ENCODE peak calls at places on chromosomes 4 and X, in ten cellular contexts. One of them, this sample, is unnamed.

GRCh38 chrX:1673337-1673736 is 58.5 kb downstream of the ASMT start:
- DNase-seq in cerebellum: no peak
- DNase-seq in AG10803: peak; percentile 22
- DNase-seq in uterus: no peak
- DNase-seq in NCI-H1436: no peak
- DNase-seq in right cardiac atrium: no peak
- DNase-seq in IMR-90: no peak
- DNase-seq in memory B cell: peak; percentile 46
- DNase-seq in astrocyte of the spinal cord: no peak
- DNase-seq in HCEC 1CT: no peak
- DNase-seq in this sample: no peak

GRCh38 chr4:133316874-133317273 is 167.8 kb downstream of the PCDH10 start:
- DNase-seq in memory B cell: no peak
- DNase-seq in HCEC 1CT: peak; percentile 26
- DNase-seq in cerebellum: no peak
- DNase-seq in IMR-90: no peak
- DNase-seq in right cardiac atrium: no peak
- DNase-seq in NCI-H1436: no peak
- DNase-seq in AG10803: no peak
- DNase-seq in astrocyte of the spinal cord: peak; percentile 56
- DNase-seq in uterus: no peak
- DNase-seq in this sample: no peak

GRCh38 chr4:7985891-7986441 is 46.3 kb upstream of the AFAP1 start:
- DNase-seq in HCEC 1CT: no peak
- DNase-seq in cerebellum: no peak
- DNase-seq in AG10803: peak; percentile 27
- DNase-seq in memory B cell: no peak
- DNase-seq in right cardiac atrium: peak; percentile 58
- DNase-seq in IMR-90: peak; percentile 36
- DNase-seq in uterus: no peak
- DNase-seq in NCI-H1436: no peak
- DNase-seq in astrocyte of the spinal cord: no peak
- DNase-seq in this sample: no peak

GRCh38 chr4:8308856-8309771 is 39.6 kb downstream of the HTRA3 start:
- DNase-seq in HCEC 1CT: no peak
- DNase-seq in right cardiac atrium: peak; percentile 88
- DNase-seq in astrocyte of the spinal cord: no peak
- DNase-seq in cerebellum: no peak
- DNase-seq in NCI-H1436: no peak
- DNase-seq in memory B cell: no peak
- DNase-seq in IMR-90: peak; percentile 44
- DNase-seq in uterus: peak; percentile 81
- DNase-seq in AG10803: peak; percentile 28
- DNase-seq in this sample: no peak

GRCh38 chrX:41332005-41332404 is 2.0 kb upstream of the DDX3X start:
- DNase-seq in uterus: no peak
- DNase-seq in astrocyte of the spinal cord: no peak
- DNase-seq in memory B cell: no peak
- DNase-seq in IMR-90: no peak
- DNase-seq in HCEC 1CT: no peak
- DNase-seq in AG10803: no peak
- DNase-seq in cerebellum: no peak
- DNase-seq in right cardiac atrium: no peak
- DNase-seq in NCI-H1436: no peak
- DNase-seq in this sample: no peak

GRCh38 chr4:126124817-126125216 is 810.1 kb downstream of the FAT4 start:
- DNase-seq in right cardiac atrium: no peak
- DNase-seq in HCEC 1CT: no peak
- DNase-seq in NCI-H1436: no peak
- DNase-seq in IMR-90: no peak
- DNase-seq in astrocyte of the spinal cord: no peak
- DNase-seq in AG10803: peak; percentile 30
- DNase-seq in uterus: no peak
- DNase-seq in cerebellum: no peak
- DNase-seq in memory B cell: no peak
- DNase-seq in this sample: no peak

GRCh38 chrX:110421499-110422455 is 63.1 kb downstream of the RTL9 start:
- DNase-seq in IMR-90: no peak
- DNase-seq in right cardiac atrium: no peak
- DNase-seq in AG10803: no peak
- DNase-seq in NCI-H1436: no peak
- DNase-seq in astrocyte of the spinal cord: no peak
- DNase-seq in memory B cell: no peak
- DNase-seq in cerebellum: peak; percentile 1
- DNase-seq in HCEC 1CT: no peak
- DNase-seq in uterus: no peak
- DNase-seq in this sample: no peak

GRCh38 chrX:129733335-129733734 is 5.4 kb upstream of the XPNPEP2 start:
- DNase-seq in memory B cell: no peak
- DNase-seq in AG10803: no peak
- DNase-seq in NCI-H1436: no peak
- DNase-seq in right cardiac atrium: no peak
- DNase-seq in HCEC 1CT: no peak
- DNase-seq in uterus: no peak
- DNase-seq in cerebellum: no peak
- DNase-seq in IMR-90: no peak
- DNase-seq in astrocyte of the spinal cord: no peak
- DNase-seq in this sample: no peak

GRCh38 chr4:175412161-175412560 is 399.9 kb downstream of the GPM6A start:
- DNase-seq in memory B cell: no peak
- DNase-seq in AG10803: peak; percentile 86
- DNase-seq in right cardiac atrium: no peak
- DNase-seq in astrocyte of the spinal cord: peak; percentile 54
- DNase-seq in HCEC 1CT: peak; percentile 80
- DNase-seq in uterus: peak; percentile 45
- DNase-seq in IMR-90: peak; percentile 64
- DNase-seq in NCI-H1436: no peak
- DNase-seq in cerebellum: no peak
- DNase-seq in this sample: no peak

GRCh38 chrX:71622347-71623104 is 4.2 kb upstream of the CXCR3 start:
- DNase-seq in AG10803: peak; percentile 81
- DNase-seq in NCI-H1436: peak; percentile 28
- DNase-seq in cerebellum: peak; percentile 81
- DNase-seq in HCEC 1CT: peak; percentile 39
- DNase-seq in memory B cell: peak; percentile 54
- DNase-seq in right cardiac atrium: peak; percentile 93
- DNase-seq in IMR-90: peak; percentile 57
- DNase-seq in astrocyte of the spinal cord: peak; percentile 38
- DNase-seq in uterus: peak; percentile 80
- DNase-seq in this sample: peak; percentile 68

GRCh38 chr4:74033721-74034120 is 4.8 kb downstream of the CXCL3 start:
- DNase-seq in AG10803: peak; percentile 25
- DNase-seq in memory B cell: no peak
- DNase-seq in IMR-90: peak; percentile 60
- DNase-seq in HCEC 1CT: peak; percentile 84
- DNase-seq in right cardiac atrium: no peak
- DNase-seq in cerebellum: no peak
- DNase-seq in NCI-H1436: no peak
- DNase-seq in uterus: no peak
- DNase-seq in astrocyte of the spinal cord: no peak
- DNase-seq in this sample: no peak

GRCh38 chr4:101348367-101348827 is 1.1 kb upstream of the PPP3CA start:
- DNase-seq in HCEC 1CT: no peak
- DNase-seq in right cardiac atrium: no peak
- DNase-seq in IMR-90: peak; percentile 17
- DNase-seq in uterus: no peak
- DNase-seq in AG10803: peak; percentile 30
- DNase-seq in NCI-H1436: no peak
- DNase-seq in cerebellum: peak; percentile 21
- DNase-seq in memory B cell: no peak
- DNase-seq in astrocyte of the spinal cord: no peak
- DNase-seq in this sample: no peak

GRCh38 chr4:140099993-140100392 is 54.0 kb downstream of the MAML3 start:
- DNase-seq in uterus: no peak
- DNase-seq in memory B cell: no peak
- DNase-seq in cerebellum: no peak
- DNase-seq in astrocyte of the spinal cord: no peak
- DNase-seq in HCEC 1CT: no peak
- DNase-seq in AG10803: no peak
- DNase-seq in NCI-H1436: no peak
- DNase-seq in right cardiac atrium: peak; percentile 69
- DNase-seq in IMR-90: peak; percentile 28
- DNase-seq in this sample: no peak

GRCh38 chr4:123587983-123588494 is 191.4 kb downstream of the SPRY1 start:
- DNase-seq in uterus: peak; percentile 18
- DNase-seq in AG10803: peak; percentile 79
- DNase-seq in cerebellum: no peak
- DNase-seq in HCEC 1CT: peak; percentile 78
- DNase-seq in astrocyte of the spinal cord: peak; percentile 63
- DNase-seq in right cardiac atrium: no peak
- DNase-seq in memory B cell: no peak
- DNase-seq in NCI-H1436: peak; percentile 61
- DNase-seq in IMR-90: peak; percentile 93
- DNase-seq in this sample: no peak

GRCh38 chr4:10891866-10892265 is 207.3 kb upstream of the CLNK start:
- DNase-seq in HCEC 1CT: no peak
- DNase-seq in uterus: no peak
- DNase-seq in memory B cell: no peak
- DNase-seq in astrocyte of the spinal cord: no peak
- DNase-seq in NCI-H1436: no peak
- DNase-seq in cerebellum: no peak
- DNase-seq in IMR-90: no peak
- DNase-seq in right cardiac atrium: no peak
- DNase-seq in AG10803: no peak
- DNase-seq in this sample: no peak

GRCh38 chrX:53086464-53086863 is 4.3 kb downstream of the TSPYL2 start:
- DNase-seq in right cardiac atrium: peak; percentile 78
- DNase-seq in AG10803: no peak
- DNase-seq in cerebellum: no peak
- DNase-seq in HCEC 1CT: no peak
- DNase-seq in NCI-H1436: no peak
- DNase-seq in IMR-90: no peak
- DNase-seq in memory B cell: no peak
- DNase-seq in uterus: peak; percentile 60
- DNase-seq in astrocyte of the spinal cord: no peak
- DNase-seq in this sample: no peak

GRCh38 chr4:95761441-95761840 is 78.5 kb upstream of the PDHA2 start:
- DNase-seq in astrocyte of the spinal cord: peak; percentile 48
- DNase-seq in AG10803: no peak
- DNase-seq in right cardiac atrium: no peak
- DNase-seq in uterus: no peak
- DNase-seq in cerebellum: no peak
- DNase-seq in IMR-90: peak; percentile 38
- DNase-seq in memory B cell: no peak
- DNase-seq in HCEC 1CT: no peak
- DNase-seq in NCI-H1436: no peak
- DNase-seq in this sample: no peak

GRCh38 chr4:74524985-74525384 is 80.0 kb downstream of the AREG start:
- DNase-seq in cerebellum: no peak
- DNase-seq in IMR-90: no peak
- DNase-seq in right cardiac atrium: no peak
- DNase-seq in HCEC 1CT: no peak
- DNase-seq in uterus: no peak
- DNase-seq in NCI-H1436: no peak
- DNase-seq in astrocyte of the spinal cord: no peak
- DNase-seq in AG10803: no peak
- DNase-seq in memory B cell: no peak
- DNase-seq in this sample: no peak

GRCh38 chr4:173424899-173425805 is 26.2 kb upstream of the SCRG1 start:
- DNase-seq in astrocyte of the spinal cord: peak; percentile 79
- DNase-seq in HCEC 1CT: peak; percentile 75
- DNase-seq in right cardiac atrium: no peak
- DNase-seq in IMR-90: peak; percentile 70
- DNase-seq in memory B cell: no peak
- DNase-seq in NCI-H1436: no peak
- DNase-seq in AG10803: peak; percentile 90
- DNase-seq in cerebellum: no peak
- DNase-seq in uterus: no peak
- DNase-seq in this sample: no peak

GRCh38 chr4:174524242-174524641 is 2.0 kb upstream of the HPGD start:
- DNase-seq in IMR-90: no peak
- DNase-seq in right cardiac atrium: no peak
- DNase-seq in memory B cell: no peak
- DNase-seq in astrocyte of the spinal cord: no peak
- DNase-seq in NCI-H1436: no peak
- DNase-seq in HCEC 1CT: no peak
- DNase-seq in uterus: no peak
- DNase-seq in AG10803: no peak
- DNase-seq in cerebellum: no peak
- DNase-seq in this sample: no peak

GRCh38 chr4:120399846-120400245 is 333.2 kb upstream of the MAD2L1 start:
- DNase-seq in right cardiac atrium: no peak
- DNase-seq in memory B cell: no peak
- DNase-seq in astrocyte of the spinal cord: no peak
- DNase-seq in NCI-H1436: no peak
- DNase-seq in HCEC 1CT: no peak
- DNase-seq in IMR-90: no peak
- DNase-seq in cerebellum: no peak
- DNase-seq in uterus: no peak
- DNase-seq in AG10803: no peak
- DNase-seq in this sample: no peak

GRCh38 chr4:186486172-186486571 is 69.2 kb downstream of the MTNR1A start:
- DNase-seq in AG10803: peak; percentile 41
- DNase-seq in HCEC 1CT: no peak
- DNase-seq in right cardiac atrium: peak; percentile 39
- DNase-seq in NCI-H1436: no peak
- DNase-seq in cerebellum: peak; percentile 39
- DNase-seq in uterus: no peak
- DNase-seq in IMR-90: peak; percentile 4
- DNase-seq in memory B cell: no peak
- DNase-seq in astrocyte of the spinal cord: peak; percentile 22
- DNase-seq in this sample: no peak

GRCh38 chr4:24186466-24186865 is 296.6 kb upstream of the PPARGC1A start:
- DNase-seq in IMR-90: no peak
- DNase-seq in AG10803: no peak
- DNase-seq in right cardiac atrium: no peak
- DNase-seq in cerebellum: no peak
- DNase-seq in NCI-H1436: no peak
- DNase-seq in memory B cell: no peak
- DNase-seq in uterus: no peak
- DNase-seq in HCEC 1CT: no peak
- DNase-seq in astrocyte of the spinal cord: no peak
- DNase-seq in this sample: no peak

GRCh38 chrX:119694601-119695534 is 1.9 kb upstream of the SEPTIN6 start:
- DNase-seq in right cardiac atrium: no peak
- DNase-seq in astrocyte of the spinal cord: no peak
- DNase-seq in NCI-H1436: no peak
- DNase-seq in HCEC 1CT: no peak
- DNase-seq in IMR-90: no peak
- DNase-seq in AG10803: no peak
- DNase-seq in cerebellum: no peak
- DNase-seq in uterus: no peak
- DNase-seq in memory B cell: no peak
- DNase-seq in this sample: no peak

GRCh38 chr4:30825008-30825765 is 105.0 kb downstream of the PCDH7 start:
- DNase-seq in uterus: no peak
- DNase-seq in astrocyte of the spinal cord: peak; percentile 15
- DNase-seq in memory B cell: no peak
- DNase-seq in NCI-H1436: no peak
- DNase-seq in IMR-90: peak; percentile 30
- DNase-seq in AG10803: no peak
- DNase-seq in right cardiac atrium: no peak
- DNase-seq in cerebellum: no peak
- DNase-seq in HCEC 1CT: peak; percentile 13
- DNase-seq in this sample: no peak